ENCODE peak calls at places on chromosomes 3 and 15, in six cellular contexts. A is fibroblast of villous mesenchyme, K is HTR-8/SVneo, J is right lobe of liver, G is astrocyte of the spinal cord, Z is GM12892. W is an unnamed sample.

GRCh38 chr15:70698412-70698811 is 64.9 kb downstream of the UACA start:
- DNase-seq in A (no peak), K (no peak), J (no peak), G (no peak), Z (no peak), W (no peak)

GRCh38 chr3:55416381-55416821 is 70.7 kb downstream of the WNT5A start:
- DNase-seq in A (peak; percentile 65), K (peak; percentile 76), J (no peak), G (peak; percentile 85), Z (no peak), W (peak; percentile 92)

GRCh38 chr15:96165775-96166174 is 164.7 kb upstream of the NR2F2 start:
- DNase-seq in A (no peak), K (no peak), J (no peak), G (no peak), Z (no peak), W (no peak)

GRCh38 chr3:46856576-46857471 is 6.4 kb downstream of the MYL3 start:
- DNase-seq in A (no peak), K (no peak), J (peak; percentile 15), G (no peak), Z (no peak), W (no peak)

GRCh38 chr15:74402873-74403589 is 30.7 kb downstream of the SEMA7A start:
- DNase-seq in A (no peak), K (no peak), J (peak; percentile 39), G (no peak), Z (peak; percentile 74), W (no peak)

GRCh38 chr15:80179025-80179759 is 26.4 kb downstream of the FAH start:
- DNase-seq in A (peak; percentile 85), K (peak; percentile 42), J (no peak), G (peak; percentile 91), Z (no peak), W (peak; percentile 97)

GRCh38 chr3:157700405-157700804 is 197.2 kb upstream of the VEPH1 start:
- DNase-seq in A (no peak), K (no peak), J (no peak), G (no peak), Z (no peak), W (no peak)

GRCh38 chr15:42498212-42499038 is 3.0 kb downstream of the SNAP23 start:
- DNase-seq in A (no peak), K (no peak), J (no peak), G (no peak), Z (no peak), W (no peak)

GRCh38 chr3:31275038-31275562 is 257.6 kb upstream of the STT3B start:
- DNase-seq in A (peak; percentile 85), K (peak; percentile 31), J (peak; percentile 33), G (peak; percentile 72), Z (no peak), W (peak; percentile 75)

GRCh38 chr3:134895181-134895580 is 100.1 kb downstream of the EPHB1 start:
- DNase-seq in A (no peak), K (no peak), J (no peak), G (no peak), Z (no peak), W (no peak)

GRCh38 chr3:153165211-153165815 is 3.3 kb downstream of the RAP2B start:
- DNase-seq in A (peak; percentile 24), K (no peak), J (no peak), G (peak; percentile 73), Z (no peak), W (no peak)

GRCh38 chr3:138547342-138547975 is 46.6 kb downstream of the CEP70 start:
- DNase-seq in A (no peak), K (no peak), J (no peak), G (no peak), Z (no peak), W (no peak)

GRCh38 chr3:179289295-179289694 is 33.5 kb upstream of the ZNF639 start:
- DNase-seq in A (no peak), K (no peak), J (no peak), G (no peak), Z (no peak), W (no peak)

GRCh38 chr3:188286087-188286513 is 132.1 kb downstream of the LPP start:
- DNase-seq in A (peak; percentile 96), K (peak; percentile 62), J (no peak), G (peak; percentile 98), Z (no peak), W (peak; percentile 100)

GRCh38 chr3:185935465-185936263 is 2.1 kb downstream of the TRA2B start:
- DNase-seq in A (peak; percentile 59), K (no peak), J (no peak), G (no peak), Z (no peak), W (no peak)

GRCh38 chr3:58529516-58530353 is 7.3 kb downstream of the ACOX2 start:
- DNase-seq in A (peak; percentile 17), K (no peak), J (no peak), G (no peak), Z (no peak), W (no peak)

GRCh38 chr3:107077391-107077790 is 299.8 kb upstream of the CCDC54 start:
- DNase-seq in A (no peak), K (no peak), J (no peak), G (peak; percentile 6), Z (no peak), W (no peak)

GRCh38 chr3:82002993-82003642 is 241.7 kb upstream of the GBE1 start:
- DNase-seq in A (no peak), K (no peak), J (no peak), G (no peak), Z (no peak), W (no peak)

GRCh38 chr15:69526086-69526485 is 73.5 kb downstream of the RPLP1 start:
- DNase-seq in A (no peak), K (no peak), J (no peak), G (peak; percentile 47), Z (no peak), W (peak; percentile 25)

GRCh38 chr3:95926904-95927501 is 887.4 kb upstream of the EPHA6 start:
- DNase-seq in A (no peak), K (no peak), J (no peak), G (no peak), Z (no peak), W (peak; percentile 56)

GRCh38 chr3:118544458-118544857 is 490.2 kb downstream of the IGSF11 start:
- DNase-seq in A (no peak), K (no peak), J (no peak), G (no peak), Z (no peak), W (peak; percentile 33)

GRCh38 chr3:46860381-46861292 is 2.6 kb downstream of the MYL3 start:
- DNase-seq in A (no peak), K (no peak), J (peak; percentile 39), G (no peak), Z (no peak), W (no peak)

GRCh38 chr3:78659386-78659987 is 1108.3 kb downstream of the ROBO1 start:
- DNase-seq in A (peak; percentile 60), K (peak; percentile 5), J (no peak), G (peak; percentile 61), Z (no peak), W (peak; percentile 23)